ENCODE peak calls at places on chromosomes 3 and 15, in five cellular contexts. S is naive thymus-derived CD8-positive, alpha-beta T cell; G is iris pigment epithelial cell; W is effector CD4-positive, alpha-beta T cell; E is ecto neural progenitor cell. A is an unnamed sample.

GRCh38 chr3:170641510-170642236 is 55.8 kb upstream of the SLC7A14 start:
- DNase-seq in E (no peak), S (no peak), G (peak), W (no peak), A (no peak)

GRCh38 chr3:126516152-126516935 is 1.2 kb downstream of the UROC1 start:
- DNase-seq in E (no peak), W (no peak), G (no peak), S (no peak), A (no peak)

GRCh38 chr3:36511761-36512496 is 131.6 kb downstream of the STAC start:
- DNase-seq in S (no peak), E (no peak), W (no peak), G (no peak), A (no peak)

GRCh38 chr15:25368855-25369254 is 70.0 kb downstream of the UBE3A start:
- DNase-seq in E (no peak), G (peak), W (no peak), S (no peak), A (peak)

GRCh38 chr15:51658664-51659063 is 22.6 kb upstream of the SCG3 start:
- DNase-seq in E (no peak), S (no peak), W (no peak), G (no peak), A (peak)

GRCh38 chr3:197151562-197151961 is 121.9 kb upstream of the MELTF start:
- DNase-seq in G (peak), W (no peak), S (no peak), E (no peak), A (peak)

GRCh38 chr3:38117748-38118420 is 19.0 kb downstream of the ACAA1 start:
- DNase-seq in W (peak), G (peak), E (peak), S (peak), A (peak)

GRCh38 chr3:30779686-30780287 is 114.7 kb downstream of the GADL1 start:
- DNase-seq in E (no peak), W (no peak), G (peak), S (no peak), A (peak)

GRCh38 chr3:28544236-28544635 is 195.6 kb upstream of the AZI2 start:
- DNase-seq in S (no peak), G (no peak), W (no peak), E (no peak), A (no peak)

GRCh38 chr3:47022540-47023161 is 43.2 kb downstream of the NBEAL2 start:
- DNase-seq in G (peak), E (no peak), W (no peak), S (no peak), A (no peak)

GRCh38 chr3:1734494-1735122 is 364.1 kb upstream of the CNTN4 start:
- DNase-seq in E (no peak), W (no peak), S (no peak), G (no peak), A (no peak)

GRCh38 chr3:127970966-127971592 is 56.0 kb downstream of the KBTBD12 start:
- DNase-seq in E (no peak), S (no peak), G (peak), W (no peak), A (peak)